ENCODE peak calls at places on chromosomes 3 and 15, in seven cellular contexts. V is trophoblast cell, S is IMR-90, Y is neuronal stem cell, P is mesendoderm, N is H9, G is H1. C is an unnamed sample.
A peak's percentile ranks its signal among the peaks of the same experiment; 100 is the strongest.

GRCh38 chr3:38120690-38121450 is 16.1 kb downstream of the ACAA1 start:
- DNase-seq in V (no peak), N (peak; percentile 26), P (no peak), G (no peak), Y (no peak), S (no peak), C (no peak)

GRCh38 chr15:30985081-30985531 is 6.3 kb downstream of the MTMR10 start:
- DNase-seq in N (no peak), G (no peak), V (peak; percentile 5), P (no peak), Y (no peak), S (peak; percentile 20), C (no peak)

GRCh38 chr3:30639937-30640336 is 33.5 kb downstream of the TGFBR2 start:
- DNase-seq in V (no peak), N (no peak), G (no peak), P (no peak), S (no peak), Y (no peak), C (no peak)

GRCh38 chr3:126110431-126111125 is 26.7 kb upstream of the SLC41A3 start:
- DNase-seq in V (no peak), G (no peak), Y (no peak), N (no peak), P (no peak), S (no peak), C (no peak)

GRCh38 chr3:113128386-113129015 is 82.9 kb upstream of the BOC start:
- DNase-seq in N (no peak), G (no peak), S (peak; percentile 23), V (no peak), P (no peak), Y (no peak), C (peak; percentile 43)

GRCh38 chr15:24054547-24055245 is 367.6 kb upstream of the NDN start:
- DNase-seq in S (no peak), G (no peak), N (no peak), Y (no peak), V (no peak), P (no peak), C (peak; percentile 2)

GRCh38 chr3:25840099-25840498 is 50.2 kb downstream of the OXSM start:
- DNase-seq in V (no peak), P (no peak), N (no peak), Y (no peak), G (no peak), S (no peak), C (no peak)

GRCh38 chr15:59237119-59237853 is 30.6 kb downstream of the LDHAL6B start:
- DNase-seq in V (no peak), N (no peak), G (no peak), S (no peak), P (no peak), Y (no peak), C (no peak)

GRCh38 chr3:148585671-148586379 is 111.9 kb upstream of the AGTR1 start:
- DNase-seq in Y (no peak), G (no peak), N (no peak), S (no peak), P (no peak), V (peak; percentile 94), C (no peak)

GRCh38 chr3:73379465-73379864 is 245.3 kb downstream of the PDZRN3 start:
- DNase-seq in N (no peak), Y (no peak), S (no peak), G (no peak), P (no peak), V (no peak), C (no peak)

GRCh38 chr15:40247406-40247971 is 8.6 kb downstream of the PAK6 start:
- DNase-seq in V (no peak), N (no peak), P (no peak), Y (no peak), G (no peak), S (no peak), C (no peak)

GRCh38 chr3:58079773-58080172 is 71.6 kb downstream of the FLNB start:
- DNase-seq in V (no peak), P (no peak), G (no peak), S (no peak), Y (no peak), N (no peak), C (no peak)

GRCh38 chr15:71003314-71003713 is 110.7 kb downstream of the LRRC49 start:
- DNase-seq in S (peak; percentile 62), G (no peak), P (no peak), V (no peak), N (no peak), Y (no peak), C (peak; percentile 32)

GRCh38 chr3:128485283-128486156 is 7.5 kb downstream of the GATA2 start:
- DNase-seq in S (no peak), G (no peak), P (no peak), N (no peak), V (no peak), Y (no peak), C (no peak)

GRCh38 chr3:39190281-39191025 is 1.9 kb downstream of the XIRP1 start:
- DNase-seq in Y (no peak), S (no peak), V (no peak), G (no peak), P (no peak), N (peak; percentile 19), C (no peak)

GRCh38 chr15:79332824-79333510 is 22.1 kb downstream of the TMED3 start:
- DNase-seq in Y (no peak), G (no peak), N (no peak), V (peak; percentile 80), P (peak; percentile 51), S (no peak), C (no peak)

GRCh38 chr15:91522609-91523332 is 330.7 kb upstream of the SLCO3A1 start:
- DNase-seq in P (peak; percentile 62), V (no peak), N (no peak), S (peak; percentile 80), Y (no peak), G (no peak), C (no peak)

GRCh38 chr15:29008846-29009245 is 123.1 kb downstream of the APBA2 start:
- DNase-seq in V (no peak), Y (no peak), S (peak; percentile 58), G (no peak), N (no peak), P (peak; percentile 15), C (peak; percentile 65)

GRCh38 chr15:70669006-70669602 is 94.3 kb downstream of the UACA start:
- DNase-seq in P (peak; percentile 28), N (no peak), Y (no peak), S (no peak), G (no peak), V (no peak), C (peak; percentile 52)

GRCh38 chr3:50582083-50582482 is 12.8 kb downstream of the HEMK1 start:
- DNase-seq in P (no peak), S (no peak), Y (no peak), V (no peak), G (no peak), N (no peak), C (no peak)

GRCh38 chr3:50580683-50581458 is 11.5 kb downstream of the HEMK1 start:
- DNase-seq in P (no peak), N (no peak), V (no peak), Y (no peak), S (no peak), G (no peak), C (no peak)

GRCh38 chr3:50583897-50584296 is 14.6 kb downstream of the HEMK1 start:
- DNase-seq in G (no peak), N (no peak), S (no peak), P (no peak), Y (no peak), V (no peak), C (no peak)

GRCh38 chr3:50584391-50584790 is 15.1 kb downstream of the HEMK1 start:
- DNase-seq in G (no peak), Y (no peak), N (no peak), S (no peak), V (peak; percentile 71), P (peak; percentile 75), C (peak; percentile 14)

DNA sequence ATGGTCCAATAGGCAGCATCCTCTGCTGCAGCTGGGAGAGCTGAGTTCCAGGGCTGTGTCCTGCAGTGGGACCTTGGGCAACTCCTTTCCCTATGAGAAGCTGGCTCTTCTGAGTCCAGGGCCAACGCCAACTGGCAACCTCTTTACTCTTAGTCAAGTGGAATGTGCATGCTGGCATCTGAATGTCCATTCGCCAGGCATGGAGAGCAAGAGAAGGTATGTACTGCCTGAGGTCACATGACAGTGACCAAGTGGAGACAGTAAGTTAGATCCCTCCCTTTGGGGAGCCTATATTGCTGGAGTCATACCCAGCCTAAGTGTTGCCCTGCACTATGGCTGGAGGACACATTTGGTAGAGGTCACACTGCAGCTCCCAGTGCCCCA is 12.1 kb downstream of the HEMK1 start:
- DNase-seq in G (no peak), S (no peak), N (no peak), V (no peak), Y (no peak), P (no peak), C (no peak)
- H2AK5ac ChIP-seq in G (no peak overlapping the region), S (no peak overlapping the region), N (no peak overlapping the region), V (no peak overlapping the region), Y (no peak overlapping the region), P (no peak overlapping the region), C (no peak overlapping the region)

GRCh38 chr3:133573054-133573628 is 345 bp upstream of the CDV3 start:
- DNase-seq in N (peak; percentile 100), G (peak; percentile 100), V (peak; percentile 100), P (peak; percentile 100), S (peak; percentile 100), Y (peak; percentile 100), C (peak; percentile 100)
- H3K9ac ChIP-seq in N (peak overlapping the region; percentile 33), G (peak overlapping the region; percentile 91), V (no peak overlapping the region), P (peak overlapping the region; percentile 18), S (peak overlapping the region; percentile 66), Y (no peak overlapping the region), C (peak overlapping the region; percentile 98)

GRCh38 chr3:42394579-42395288 is 15.7 kb downstream of the LYZL4 start:
- DNase-seq in Y (no peak), V (no peak), P (no peak), G (no peak), N (no peak), S (no peak), C (no peak)
- H2AK5ac ChIP-seq in Y (no peak overlapping the region), V (no peak overlapping the region), P (no peak overlapping the region), G (no peak overlapping the region), N (no peak overlapping the region), S (no peak overlapping the region), C (no peak overlapping the region)

GRCh38 chr3:194475138-194475932 is 11.5 kb downstream of the ATP13A3 start:
- DNase-seq in N (no peak), V (no peak), G (no peak), S (peak; percentile 31), P (no peak), Y (no peak), C (no peak)

GRCh38 chr3:194472290-194472920 is 14.4 kb downstream of the ATP13A3 start:
- DNase-seq in V (peak; percentile 82), G (no peak), P (peak; percentile 82), Y (peak; percentile 39), S (peak; percentile 82), N (no peak), C (peak; percentile 83)

GRCh38 chr3:194475978-194476377 is 10.8 kb downstream of the ATP13A3 start:
- DNase-seq in Y (no peak), G (no peak), V (no peak), N (no peak), S (no peak), P (no peak), C (no peak)

GRCh38 chr3:194476784-194477183 is 10.0 kb downstream of the ATP13A3 start:
- DNase-seq in V (no peak), Y (no peak), S (no peak), P (no peak), N (no peak), G (no peak), C (no peak)

DNA sequence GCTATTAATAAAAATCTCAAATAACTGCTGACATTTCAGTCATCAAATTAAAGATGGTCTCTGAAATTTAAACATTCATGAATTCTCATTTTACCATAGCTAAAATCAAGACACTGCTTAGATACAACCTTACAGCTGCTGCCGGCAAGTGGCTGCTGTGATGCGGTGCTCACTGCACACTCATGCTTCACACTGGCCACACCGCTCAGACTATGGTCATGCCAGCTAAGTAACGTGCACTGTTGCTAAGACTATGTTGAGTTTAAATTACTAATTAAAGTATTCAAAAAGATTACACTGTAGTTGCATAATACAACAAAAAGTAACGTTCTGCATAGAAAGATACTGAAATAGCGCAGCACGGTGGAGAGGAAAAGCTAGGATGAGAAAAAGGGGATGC is 12.1 kb downstream of the ATP13A3 start:
- DNase-seq in Y (no peak), N (no peak), S (peak; percentile 44), V (no peak), G (no peak), P (no peak), C (no peak)
- H3K9ac ChIP-seq in Y (no peak overlapping the region), N (no peak overlapping the region), S (no peak overlapping the region), V (no peak overlapping the region), G (no peak overlapping the region), P (no peak overlapping the region), C (peak overlapping the region; percentile 60)